ENCODE peak calls at places on chromosomes 11 and 22, in eight cellular contexts. G is HAP-1, F is brain microvascular endothelial cell, J is DND-41, Z is BE2C, N is gastrocnemius medialis, A is heart left ventricle, I is left ventricle myocardium inferior. B is an unnamed sample.

GRCh38 chr22:49212002-49212401 is 615.7 kb downstream of the BRD1 start:
- DNase-seq in G (peak; percentile 1), F (no peak), J (no peak), Z (no peak), N (no peak), A (no peak), I (peak; percentile 1), B (peak; percentile 10)

GRCh38 chr11:74139151-74139918 is 31.5 kb downstream of the C2CD3 start:
- DNase-seq in G (no peak), F (no peak), J (no peak), Z (no peak), N (no peak), A (no peak), I (no peak), B (no peak)

GRCh38 chr11:106276859-106277436 is 199.5 kb downstream of the AASDHPPT start:
- DNase-seq in G (no peak), F (no peak), J (peak; percentile 25), Z (no peak), N (no peak), A (no peak), I (no peak), B (no peak)

GRCh38 chr11:13278620-13279486 is 1.3 kb downstream of the BMAL1 start:
- DNase-seq in G (peak; percentile 13), F (no peak), J (no peak), Z (no peak), N (no peak), A (no peak), I (peak; percentile 18), B (peak; percentile 55)

GRCh38 chr11:101759771-101760450 is 154.9 kb upstream of the CEP126 start:
- DNase-seq in G (no peak), F (no peak), J (no peak), Z (no peak), N (no peak), A (no peak), I (no peak), B (no peak)

GRCh38 chr11:128210148-128210940 is 377.0 kb downstream of the ETS1 start:
- DNase-seq in G (no peak), F (peak; percentile 94), J (no peak), Z (no peak), N (no peak), A (no peak), I (no peak), B (no peak)

GRCh38 chr11:109123811-109124787 is 297.9 kb upstream of the C11orf87 start:
- DNase-seq in G (no peak), F (peak; percentile 15), J (no peak), Z (no peak), N (no peak), A (peak; percentile 75), I (peak; percentile 55), B (no peak)

GRCh38 chr11:134466035-134466908 is 54.2 kb upstream of the B3GAT1 start:
- DNase-seq in G (no peak), F (no peak), J (no peak), Z (no peak), N (no peak), A (no peak), I (no peak), B (no peak)

DNA sequence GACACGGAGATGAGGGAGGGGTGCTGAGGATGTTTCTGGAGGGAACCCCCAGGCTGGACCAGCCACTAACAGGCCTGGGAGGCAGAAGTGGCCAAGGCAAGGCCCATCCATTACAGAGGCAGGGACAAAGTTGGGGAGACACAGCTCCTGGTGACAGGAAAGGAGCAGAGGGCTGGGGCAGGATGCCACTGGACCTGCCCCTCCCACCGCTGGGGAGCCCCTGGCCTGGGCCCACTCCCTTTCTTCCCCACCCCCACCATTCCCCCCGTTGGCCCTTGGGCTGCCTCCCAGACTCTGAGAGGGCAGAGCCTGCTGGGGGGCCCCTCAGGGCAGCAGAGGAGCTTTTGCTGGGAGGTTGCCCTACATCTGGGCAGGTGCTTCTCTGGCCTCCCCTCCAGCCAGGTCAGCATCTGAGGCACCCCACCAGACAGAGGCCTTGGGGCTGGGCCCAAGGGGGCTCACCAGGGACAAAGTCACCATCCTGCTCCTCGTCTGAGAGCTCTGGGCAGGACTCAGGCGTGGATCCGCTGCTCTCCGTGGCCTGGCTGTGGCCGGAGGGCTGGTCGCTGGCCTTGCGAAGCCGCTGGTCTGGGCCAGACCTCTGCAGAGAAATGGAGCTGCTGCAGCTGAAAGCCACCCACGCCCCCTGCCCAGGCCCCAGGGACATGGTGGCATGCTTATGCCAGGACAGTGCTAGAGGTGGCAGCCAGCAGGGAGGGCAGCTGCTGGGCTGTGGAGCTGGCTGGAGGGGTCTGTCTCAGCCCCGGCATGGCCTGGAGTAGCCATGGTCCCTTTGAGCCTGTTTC is 33.1 kb upstream of the CARS1 start:
- DNase-seq in G (no peak), F (no peak), J (no peak), Z (no peak), N (no peak), A (no peak), I (no peak), B (no peak)
- H3K36me3 ChIP-seq in G (no peaks in the 10 kb centered on the region), F (peaks cover 2% of the 10 kb centered on the region), J (peaks cover 67% of the 10 kb centered on the region), Z (no peaks in the 10 kb centered on the region), N (no peaks in the 10 kb centered on the region), A (peaks cover 10% of the 10 kb centered on the region), I (peaks cover 29% of the 10 kb centered on the region), B (peaks cover 54% of the 10 kb centered on the region)

DNA sequence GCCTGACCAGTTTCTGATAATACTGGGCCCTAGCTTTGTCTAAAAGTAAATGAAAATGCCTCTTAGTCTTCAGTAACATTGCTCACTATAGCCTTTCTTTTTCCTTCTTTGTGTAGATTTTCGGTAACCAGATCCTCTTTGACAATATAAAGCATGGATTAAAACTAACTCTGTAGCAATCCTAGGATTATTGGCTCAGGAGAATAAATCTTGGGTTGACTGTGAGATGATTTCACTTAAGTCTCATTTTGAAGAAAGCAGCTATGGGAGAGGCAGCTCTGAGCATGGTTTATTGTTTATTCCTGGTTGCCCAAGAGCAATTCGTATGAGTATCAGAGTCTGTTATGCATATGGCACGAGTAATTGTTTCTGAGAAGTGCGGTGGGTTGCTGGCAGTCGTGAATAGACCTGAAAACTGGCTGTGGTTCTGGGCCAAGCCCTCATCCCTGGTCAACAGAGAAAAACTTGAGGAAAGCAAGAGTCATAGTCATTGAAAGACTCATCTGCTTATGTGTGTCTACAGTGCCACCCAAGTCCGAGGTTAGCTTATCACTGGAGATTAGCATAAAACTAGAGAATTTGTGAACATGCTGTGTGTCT is 26.7 kb downstream of the DIXDC1 start:
- DNase-seq in G (peak; percentile 37), F (no peak), J (no peak), Z (no peak), N (no peak), A (no peak), I (no peak), B (no peak)
- H3K4me3 ChIP-seq in G (no peak overlapping the region), F (no peak overlapping the region), J (no peak overlapping the region), Z (no peak overlapping the region), N (no peak overlapping the region), A (no peak overlapping the region), I (no peak overlapping the region), B (no peak overlapping the region)

GRCh38 chr11:45471002-45471665 is 185.0 kb upstream of the SYT13 start:
- DNase-seq in G (no peak), F (no peak), J (no peak), Z (no peak), N (no peak), A (no peak), I (no peak), B (no peak)

GRCh38 chr11:45475135-45475534 is 189.0 kb upstream of the SYT13 start:
- DNase-seq in G (no peak), F (no peak), J (no peak), Z (no peak), N (no peak), A (no peak), I (no peak), B (no peak)

GRCh38 chr11:45473491-45473890 is 187.3 kb upstream of the SYT13 start:
- DNase-seq in G (no peak), F (no peak), J (no peak), Z (no peak), N (no peak), A (no peak), I (no peak), B (no peak)

GRCh38 chr11:45470151-45471001 is 184.2 kb upstream of the SYT13 start:
- DNase-seq in G (no peak), F (peak; percentile 1), J (no peak), Z (peak; percentile 41), N (no peak), A (no peak), I (peak; percentile 27), B (no peak)

DNA sequence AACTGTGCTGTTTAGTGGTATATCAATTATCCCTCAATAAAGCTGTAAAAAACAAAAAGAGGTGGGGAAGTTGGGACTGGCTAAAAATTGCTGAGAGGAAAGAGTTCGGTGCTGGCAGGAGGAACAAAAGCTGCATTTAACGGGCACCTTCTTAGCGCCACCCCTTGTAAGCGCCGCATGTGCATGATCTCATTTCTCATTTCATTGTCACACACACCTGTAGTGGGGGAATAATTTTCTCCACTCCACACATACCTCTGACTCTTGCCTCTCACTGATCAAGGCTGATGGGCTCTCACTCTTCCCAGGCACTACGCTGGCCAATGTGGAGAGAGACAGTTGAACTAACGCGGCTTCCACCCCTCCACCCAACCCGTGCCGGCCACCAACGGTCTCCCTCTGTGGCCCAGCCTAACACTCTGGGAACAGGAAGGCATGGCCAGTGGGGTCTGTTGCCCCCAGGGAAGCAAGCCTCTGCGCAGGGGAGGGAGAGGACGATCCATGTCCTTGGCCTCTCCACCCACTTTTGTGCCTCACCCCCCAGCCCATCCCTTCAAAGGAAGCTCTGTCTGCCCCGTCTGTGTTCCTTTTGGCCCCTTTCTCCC is 186.7 kb upstream of the SYT13 start:
- DNase-seq in G (no peak), F (no peak), J (no peak), Z (no peak), N (no peak), A (no peak), I (no peak), B (no peak)
- H3K36me3 ChIP-seq in G (no peaks in the 10 kb centered on the region), F (no peaks in the 10 kb centered on the region), J (no peaks in the 10 kb centered on the region), Z (no peaks in the 10 kb centered on the region), N (no peaks in the 10 kb centered on the region), A (no peaks in the 10 kb centered on the region), I (no peaks in the 10 kb centered on the region), B (no peaks in the 10 kb centered on the region)

GRCh38 chr11:124069429-124070401 is 28.6 kb upstream of the OR10G7 start:
- DNase-seq in G (peak; percentile 77), F (peak; percentile 34), J (peak; percentile 62), Z (peak; percentile 76), N (no peak), A (no peak), I (no peak), B (peak; percentile 66)
- H3K4me3 ChIP-seq in G (no peak overlapping the region), F (peak overlapping the region; percentile 28), J (no peak overlapping the region), Z (peak overlapping the region; percentile 56), N (no peak overlapping the region), A (no peak overlapping the region), I (peak overlapping the region; percentile 29), B (peak overlapping the region; percentile 22)